ENCODE peak calls at places on chromosome 22, in five cellular contexts. H is stomach, D is heart left ventricle, X is DND-41, J is SK-N-SH. N is an unnamed sample. For H3K27me3, the result is how much of the 10 kb centered on the place peaks cover.

GRCh38 chr22:38739300-38740055 is 16.3 kb downstream of the SUN2 start:
- DNase-seq in H (no peak), D (peak), X (no peak), J (no peak), N (no peak)

GRCh38 chr22:31269892-31270574 is 22.3 kb downstream of the PIK3IP1 start:
- DNase-seq in H (no peak), D (no peak), X (no peak), J (no peak), N (no peak)

GRCh38 chr22:30285176-30285845 is 4.0 kb downstream of the CASTOR1 start:
- DNase-seq in H (no peak), D (peak), X (no peak), J (no peak), N (no peak)

GRCh38 chr22:40714514-40714966 is 35.3 kb downstream of the MCHR1 start:
- DNase-seq in H (no peak), D (no peak), X (no peak), J (no peak), N (no peak)

GRCh38 chr22:39808087-39808486 is 85.5 kb downstream of the ENTHD1 start:
- DNase-seq in H (no peak), D (no peak), X (peak), J (peak), N (no peak)

GRCh38 chr22:19889951-19890350 is 35.3 kb upstream of the GNB1L start:
- DNase-seq in H (no peak), D (peak), X (no peak), J (no peak), N (peak)

GRCh38 chr22:25025586-25025985 is 73.1 kb downstream of the KIAA1671 start:
- DNase-seq in H (no peak), D (no peak), X (no peak), J (no peak), N (no peak)

GRCh38 chr22:38110863-38111852 is 674 bp upstream of the BAIAP2L2 start:
- DNase-seq in H (peak), D (no peak), X (no peak), J (no peak), N (no peak)

GRCh38 chr22:50302041-50302541 is 5.4 kb downstream of the PLXNB2 start:
- DNase-seq in H (peak), D (no peak), X (no peak), J (no peak), N (no peak)

GRCh38 chr22:17807571-17808410 is 33.5 kb upstream of the BID start:
- DNase-seq in H (peak), D (peak), X (no peak), J (no peak), N (no peak)

GRCh38 chr22:46466255-46466676 is 71.2 kb downstream of the CELSR1 start:
- DNase-seq in H (no peak), D (no peak), X (no peak), J (no peak), N (no peak)

GRCh38 chr22:22462813-22463567 is 45.6 kb downstream of the ZNF280B start:
- DNase-seq in H (no peak), D (no peak), X (no peak), J (peak), N (no peak)

GRCh38 chr22:29148036-29148435 is 57.7 kb upstream of the EMID1 start:
- DNase-seq in H (peak), D (no peak), X (no peak), J (no peak), N (no peak)

GRCh38 chr22:42992886-42993479 is 22.0 kb downstream of the PACSIN2 start:
- DNase-seq in H (peak), D (no peak), X (no peak), J (no peak), N (no peak)

GRCh38 chr22:28674121-28674563 is 5.5 kb downstream of the TTC28 start:
- DNase-seq in H (no peak), D (no peak), X (peak), J (peak), N (peak)

GRCh38 chr22:17159504-17159951 is 451 bp upstream of the HDHD5 start:
- DNase-seq in H (peak), D (peak), X (no peak), J (no peak), N (peak)

GRCh38 chr22:28139993-28140392 is 220.9 kb upstream of the PITPNB start:
- DNase-seq in H (no peak), D (no peak), X (no peak), J (no peak), N (no peak)

DNA sequence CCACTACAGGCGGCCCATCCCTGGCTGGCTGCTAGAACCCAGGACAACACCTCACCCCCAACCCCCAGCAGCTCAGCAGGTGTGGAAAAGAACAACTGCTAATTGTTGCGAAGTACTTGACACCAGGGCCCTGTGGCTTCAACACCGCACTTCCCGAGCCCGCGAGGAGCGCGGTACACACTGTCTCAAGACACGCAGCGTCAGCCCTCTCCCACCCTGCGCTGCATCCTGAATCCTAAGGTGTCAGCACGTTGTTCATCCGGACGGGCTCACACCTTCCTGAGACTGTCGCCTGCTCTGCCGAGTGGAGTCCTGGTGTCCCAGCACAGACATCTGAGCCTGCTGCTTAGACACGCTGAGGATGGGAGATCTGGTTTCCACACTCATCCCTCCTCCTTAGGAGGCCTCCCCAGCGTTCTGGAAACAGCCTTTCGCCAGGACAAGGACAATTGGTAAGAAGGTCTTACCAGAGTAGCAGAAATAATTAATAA is 1336.2 kb downstream of the BRD1 start:
- DNase-seq in H (no peak), D (peak), X (no peak), J (no peak), N (no peak)
- H3K4me3 ChIP-seq in H (no peak), D (peak), X (no peak), J (no peak), N (no peak)

DNA sequence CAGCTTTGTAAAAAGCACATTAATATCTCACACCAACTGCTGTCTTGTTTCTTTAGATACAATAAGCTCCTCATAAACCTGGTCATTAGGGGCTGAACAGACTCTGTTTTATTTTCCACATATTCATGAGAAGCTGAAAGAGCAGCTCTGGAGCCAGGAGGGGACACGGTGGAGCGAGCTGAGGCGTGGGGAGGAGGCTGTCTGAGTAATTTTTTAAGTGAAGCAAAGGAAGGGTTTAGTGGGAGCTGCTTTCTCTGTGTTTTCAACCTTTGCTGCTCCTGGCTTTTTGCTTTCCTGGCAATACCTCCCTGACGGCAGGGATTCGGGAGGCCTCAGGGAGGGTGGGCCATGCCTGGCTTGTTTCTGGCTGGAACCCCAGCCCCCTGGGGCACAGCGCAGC is 67.0 kb upstream of the EIF3D start:
- DNase-seq in H (no peak), D (peak), X (no peak), J (no peak), N (no peak)
- H3K27me3 ChIP-seq in H (half or more), D (under half), X (under half), J (under half), N (under half)

DNA sequence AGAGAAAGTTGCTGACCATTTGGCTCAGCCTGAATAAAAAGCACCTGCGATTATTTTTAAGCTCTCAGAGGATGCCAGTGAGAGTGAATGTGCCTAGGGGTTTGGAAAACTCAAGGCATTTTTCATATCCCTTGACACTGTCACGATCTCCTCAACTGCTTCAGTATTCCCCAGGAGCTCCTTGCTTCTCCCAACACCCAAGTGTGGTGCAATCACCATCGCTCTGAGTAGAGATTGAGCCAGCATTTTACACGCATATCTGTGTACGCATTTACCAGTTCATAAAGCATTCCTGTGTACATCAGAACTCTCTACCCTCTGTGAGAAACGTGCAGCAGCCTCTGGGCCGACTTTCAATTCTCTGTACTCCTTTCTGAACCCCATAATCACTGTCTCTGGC is 1.3 kb downstream of the SRRD start:
- DNase-seq in H (no peak), D (no peak), X (no peak), J (no peak), N (no peak)
- H3K4me3 ChIP-seq in H (peak), D (no peak), X (peak), J (no peak), N (no peak)

GRCh38 chr22:44752285-44753188 is at the start of gene ARHGAP8:
- DNase-seq in H (peak), D (no peak), X (no peak), J (peak), N (no peak)
- H3K27me3 ChIP-seq in H (half or more), D (under half), X (under half), J (under half), N (under half)